ENCODE peak calls at places on chromosomes 5 and 9, in six cellular contexts. A is amniotic stem cell; Y is H9; I is activated naive CD8-positive, alpha-beta T cell treated with anti-CD3 and anti-CD28 coated beads, Interleukin-2, amount 50 U/mL, for 24 hours; P is tibial artery; E is gastrocnemius medialis. T is an unnamed sample.

GRCh38 chr9:100473271-100474081 is 527 bp downstream of the TMEFF1 start:
- DNase-seq in A (peak), Y (peak), I (peak), P (no peak), E (no peak), T (no peak)

GRCh38 chr5:94457788-94458187 is 160.6 kb downstream of the KIAA0825 start:
- DNase-seq in A (no peak), Y (no peak), I (no peak), P (no peak), E (no peak), T (no peak)

GRCh38 chr5:75384218-75384617 is 47.2 kb downstream of the HMGCR start:
- DNase-seq in A (no peak), Y (no peak), I (no peak), P (no peak), E (no peak), T (no peak)

GRCh38 chr5:123180178-123180577 is 91.1 kb downstream of the PRDM6 start:
- DNase-seq in A (no peak), Y (no peak), I (no peak), P (peak), E (no peak), T (no peak)

GRCh38 chr5:111743993-111744392 is 13.0 kb downstream of the NREP start:
- DNase-seq in A (no peak), Y (no peak), I (no peak), P (no peak), E (no peak), T (no peak)

GRCh38 chr5:538801-539468 is 14.7 kb upstream of the SLC9A3 start:
- DNase-seq in A (no peak), Y (no peak), I (no peak), P (no peak), E (no peak), T (no peak)

GRCh38 chr9:120440791-120441190 is 139.2 kb downstream of the CDK5RAP2 start:
- DNase-seq in A (no peak), Y (no peak), I (no peak), P (no peak), E (no peak), T (no peak)

GRCh38 chr9:126303488-126303887 is 23.1 kb upstream of the MVB12B start:
- DNase-seq in A (no peak), Y (no peak), I (no peak), P (no peak), E (no peak), T (no peak)

GRCh38 chr9:35470894-35471293 is 19.0 kb upstream of the RUSC2 start:
- DNase-seq in A (no peak), Y (no peak), I (no peak), P (peak), E (no peak), T (no peak)

GRCh38 chr5:135482383-135482933 is 30.3 kb upstream of the TIFAB start:
- DNase-seq in A (no peak), Y (no peak), I (no peak), P (peak), E (no peak), T (no peak)

GRCh38 chr5:135739383-135739961 is 95.0 kb upstream of the SLC25A48 start:
- DNase-seq in A (no peak), Y (peak), I (no peak), P (no peak), E (no peak), T (no peak)

GRCh38 chr5:37552770-37553719 is 173.9 kb downstream of the WDR70 start:
- DNase-seq in A (peak), Y (no peak), I (no peak), P (no peak), E (no peak), T (peak)

GRCh38 chr5:95081500-95082355 is 203.2 kb downstream of the MCTP1 start:
- DNase-seq in A (peak), Y (no peak), I (no peak), P (no peak), E (peak), T (peak)

GRCh38 chr9:126125577-126125976 is 201.1 kb upstream of the MVB12B start:
- DNase-seq in A (no peak), Y (no peak), I (no peak), P (no peak), E (no peak), T (no peak)

GRCh38 chr5:178434851-178435250 is 155.3 kb downstream of the COL23A1 start:
- DNase-seq in A (no peak), Y (peak), I (no peak), P (no peak), E (no peak), T (no peak)

GRCh38 chr5:110354896-110355295 is 371.6 kb downstream of the TMEM232 start:
- DNase-seq in A (no peak), Y (no peak), I (no peak), P (no peak), E (peak), T (no peak)

GRCh38 chr9:89178162-89179120 is at the start of gene SHC3:
- DNase-seq in A (no peak), Y (peak), I (no peak), P (no peak), E (no peak), T (no peak)

GRCh38 chr9:135023389-135023788 is 64.1 kb upstream of the OLFM1 start:
- DNase-seq in A (peak), Y (no peak), I (no peak), P (no peak), E (no peak), T (no peak)

GRCh38 chr9:89886281-89886700 is 281.5 kb downstream of the GADD45G start:
- DNase-seq in A (no peak), Y (peak), I (no peak), P (no peak), E (no peak), T (no peak)

GRCh38 chr9:89387970-89388867 is 69.9 kb downstream of the SECISBP2 start:
- DNase-seq in A (no peak), Y (no peak), I (no peak), P (peak), E (peak), T (no peak)

GRCh38 chr9:95127249-95128176 is 190.0 kb downstream of the FANCC start:
- DNase-seq in A (peak), Y (peak), I (peak), P (peak), E (peak), T (peak)

GRCh38 chr5:97538916-97539315 is 355.9 kb upstream of the RIOK2 start:
- DNase-seq in A (no peak), Y (no peak), I (no peak), P (no peak), E (no peak), T (no peak)

GRCh38 chr5:109865636-109866035 is 175.9 kb downstream of the MAN2A1 start:
- DNase-seq in A (peak), Y (no peak), I (no peak), P (no peak), E (no peak), T (peak)

GRCh38 chr5:106860398-106861044 is 810.2 kb downstream of the EFNA5 start:
- DNase-seq in A (no peak), Y (no peak), I (no peak), P (no peak), E (no peak), T (no peak)

GRCh38 chr5:107676702-107677101 is 6.0 kb upstream of the EFNA5 start:
- DNase-seq in A (no peak), Y (no peak), I (no peak), P (no peak), E (no peak), T (no peak)

GRCh38 chr5:7261049-7261448 is 134.9 kb upstream of the ADCY2 start:
- DNase-seq in A (no peak), Y (peak), I (no peak), P (no peak), E (no peak), T (no peak)

GRCh38 chr9:78539904-78540303 is 243.0 kb downstream of the PSAT1 start:
- DNase-seq in A (no peak), Y (no peak), I (no peak), P (no peak), E (peak), T (peak)

GRCh38 chr9:34962530-34962929 is 4.4 kb downstream of the PHF24 start:
- DNase-seq in A (no peak), Y (no peak), I (no peak), P (no peak), E (no peak), T (no peak)

GRCh38 chr9:105047652-105048031 is 119.7 kb upstream of the ABCA1 start:
- DNase-seq in A (no peak), Y (no peak), I (no peak), P (no peak), E (no peak), T (no peak)

GRCh38 chr5:163354685-163355084 is 82.7 kb upstream of the CCNG1 start:
- DNase-seq in A (no peak), Y (no peak), I (no peak), P (no peak), E (no peak), T (no peak)

GRCh38 chr9:103661663-103662062 is 432.4 kb upstream of the SMC2 start:
- DNase-seq in A (no peak), Y (no peak), I (no peak), P (no peak), E (no peak), T (no peak)

GRCh38 chr5:32942225-32942989 is 231.3 kb downstream of the NPR3 start:
- DNase-seq in A (no peak), Y (peak), I (no peak), P (no peak), E (no peak), T (no peak)

GRCh38 chr5:54743997-54744788 is 226.6 kb downstream of the SNX18 start:
- DNase-seq in A (peak), Y (no peak), I (peak), P (no peak), E (no peak), T (no peak)

GRCh38 chr9:105258225-105258737 is 13.8 kb downstream of the SLC44A1 start:
- DNase-seq in A (no peak), Y (no peak), I (no peak), P (no peak), E (no peak), T (no peak)

GRCh38 chr9:69615880-69616279 is 56.3 kb downstream of the APBA1 start:
- DNase-seq in A (no peak), Y (no peak), I (no peak), P (no peak), E (no peak), T (no peak)

GRCh38 chr9:93139365-93140182 is 5.5 kb upstream of the NINJ1 start:
- DNase-seq in A (no peak), Y (no peak), I (no peak), P (no peak), E (peak), T (no peak)

GRCh38 chr9:127572961-127573727 is 38.9 kb upstream of the STXBP1 start:
- DNase-seq in A (peak), Y (no peak), I (no peak), P (no peak), E (no peak), T (no peak)

T was measured in retinal pigment epithelial cell.